ENCODE peak calls at places on chromosomes 11 and 22, in seven cellular contexts. S is sigmoid colon, X is prostate gland, C is tibial nerve, J is ovary, D is GM12891, K is K562. N is an unnamed sample.

GRCh38 chr22:43110444-43110926 is at the start of gene BIK:
- DNase-seq in X (peak), J (peak), D (peak), K (peak), C (no peak), S (no peak), N (no peak)

GRCh38 chr22:19955241-19956128 is 13.9 kb upstream of the TXNRD2 start:
- DNase-seq in C (no peak), J (no peak), X (peak), K (no peak), S (peak), D (no peak), N (no peak)

GRCh38 chr22:19490628-19491230 is 11.0 kb downstream of the CDC45 start:
- DNase-seq in K (no peak), J (no peak), C (no peak), D (no peak), S (no peak), X (no peak), N (no peak)

GRCh38 chr11:32231909-32232493 is 141.1 kb downstream of the RCN1 start:
- DNase-seq in S (no peak), C (no peak), J (no peak), X (no peak), D (peak), K (peak), N (peak)

GRCh38 chr11:12287009-12287373 is 90.4 kb upstream of the PARVA start:
- DNase-seq in C (no peak), S (peak), X (peak), J (peak), D (no peak), K (no peak), N (peak)

GRCh38 chr22:36303115-36303467 is 50.2 kb downstream of the APOL1 start:
- DNase-seq in D (no peak), C (no peak), J (no peak), K (no peak), S (no peak), X (no peak), N (no peak)

GRCh38 chr11:60859616-60860250 is 4.0 kb upstream of the PTGDR2 start:
- DNase-seq in X (no peak), S (peak), J (no peak), C (no peak), D (no peak), K (no peak), N (no peak)

GRCh38 chr11:126109941-126110731 is 47.5 kb upstream of the CDON start:
- DNase-seq in D (no peak), C (no peak), J (no peak), K (no peak), S (no peak), X (no peak), N (peak)

GRCh38 chr11:86798988-86799387 is 1.4 kb upstream of the PRSS23 start:
- DNase-seq in D (no peak), K (no peak), S (no peak), X (no peak), C (no peak), J (no peak), N (no peak)

GRCh38 chr11:36227044-36227443 is 62.2 kb downstream of the COMMD9 start:
- DNase-seq in C (no peak), K (no peak), D (no peak), X (no peak), J (no peak), S (no peak), N (no peak)

GRCh38 chr11:95255523-95256165 is 24.6 kb upstream of the SESN3 start:
- DNase-seq in C (no peak), S (no peak), J (no peak), K (no peak), X (no peak), D (no peak), N (no peak)

GRCh38 chr11:19225123-19225522 is 15.6 kb downstream of the E2F8 start:
- DNase-seq in D (no peak), X (no peak), C (no peak), S (no peak), K (no peak), J (no peak), N (no peak)
- TF ChIP-seq POLR2A in D (no peak), X (no peak), C (no peak), S (no peak), K (no peak), J (no peak), N (no peak)

GRCh38 chr22:31046591-31047226 is 34.4 kb upstream of the SMTN start:
- DNase-seq in K (peak), S (peak), J (peak), C (peak), D (no peak), X (no peak), N (no peak)

GRCh38 chr22:31040542-31041398 is 40.3 kb upstream of the SMTN start:
- DNase-seq in S (peak), K (no peak), J (peak), C (no peak), D (no peak), X (no peak), N (no peak)

GRCh38 chr22:31048570-31048969 is 32.5 kb upstream of the SMTN start:
- DNase-seq in J (no peak), D (no peak), S (peak), K (no peak), X (no peak), C (no peak), N (no peak)

GRCh38 chr22:31045900-31046587 is 35.1 kb upstream of the SMTN start:
- DNase-seq in D (no peak), S (peak), C (no peak), X (no peak), K (peak), J (no peak), N (no peak)

GRCh38 chr22:31044262-31044861 is 36.8 kb upstream of the SMTN start:
- DNase-seq in C (peak), K (no peak), S (peak), X (no peak), D (no peak), J (peak), N (no peak)
- TF ChIP-seq POLR2A in C (no peak), K (no peak), S (no peak), X (no peak), D (no peak), J (no peak), N (no peak)

DNA sequence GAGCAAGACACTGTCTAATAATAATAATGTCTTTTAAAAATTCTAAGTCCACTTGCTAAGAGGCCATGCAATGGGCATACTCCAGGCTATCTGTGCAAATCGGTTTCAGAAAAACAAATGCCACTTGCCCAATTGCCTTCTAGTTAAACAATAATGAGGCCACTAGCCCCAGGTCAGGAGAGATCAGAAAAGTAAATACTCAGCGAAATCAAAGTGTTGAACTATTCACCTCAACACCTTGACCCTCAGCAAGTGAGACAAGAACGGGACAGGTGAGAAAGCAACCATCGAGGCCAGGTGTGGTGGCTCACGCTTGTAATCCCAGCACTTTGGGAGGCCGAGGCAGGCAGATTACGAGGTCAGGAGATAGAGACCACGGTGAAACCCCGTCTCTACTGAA is 72.3 kb upstream of the SYN3 start:
- DNase-seq in S (no peak), C (no peak), D (no peak), K (no peak), X (no peak), J (no peak), N (no peak)
- TF ChIP-seq POLR2A in S (no peak), C (no peak), D (no peak), K (no peak), X (no peak), J (no peak), N (no peak)

GRCh38 chr11:4090258-4090657 is 4.3 kb upstream of the RRM1 start:
- DNase-seq in X (no peak), J (no peak), C (no peak), S (no peak), K (no peak), D (no peak), N (no peak)

GRCh38 chr11:4095509-4096230 is 1.1 kb downstream of the RRM1 start:
- DNase-seq in X (no peak), C (no peak), K (peak), J (no peak), S (no peak), D (no peak), N (peak)

GRCh38 chr11:4093519-4094347 is 866 bp upstream of the RRM1 start:
- DNase-seq in K (no peak), S (no peak), X (no peak), C (no peak), J (no peak), D (no peak), N (no peak)

GRCh38 chr11:4094348-4095291 is at the start of gene RRM1:
- DNase-seq in X (peak), K (peak), D (peak), C (peak), J (peak), S (peak), N (peak)

DNA sequence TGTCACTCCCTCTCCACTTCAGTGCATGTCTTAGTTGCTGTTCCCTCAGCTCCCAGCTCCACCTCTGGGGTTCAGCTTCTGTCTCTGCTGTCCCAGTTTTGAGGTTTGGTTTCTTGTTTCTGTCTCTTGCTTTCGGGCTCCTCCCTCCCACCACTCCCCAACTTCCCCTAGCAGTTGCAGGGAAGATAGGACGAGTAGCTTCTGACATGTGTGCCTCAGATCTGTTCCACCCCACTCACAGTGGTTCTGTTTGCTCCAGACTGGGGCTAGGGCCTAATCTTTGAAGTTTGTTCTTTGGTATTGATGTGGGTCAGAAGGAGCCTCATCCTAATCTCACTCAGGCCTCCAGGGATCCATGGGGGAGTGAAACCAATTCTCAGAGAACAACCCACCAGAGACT is 2.6 kb upstream of the RRM1 start:
- DNase-seq in J (no peak), X (no peak), K (peak), S (no peak), D (no peak), C (no peak), N (no peak)
- TF ChIP-seq POLR2A in J (no peak), X (no peak), K (no peak), S (no peak), D (no peak), C (no peak), N (no peak)

DNA sequence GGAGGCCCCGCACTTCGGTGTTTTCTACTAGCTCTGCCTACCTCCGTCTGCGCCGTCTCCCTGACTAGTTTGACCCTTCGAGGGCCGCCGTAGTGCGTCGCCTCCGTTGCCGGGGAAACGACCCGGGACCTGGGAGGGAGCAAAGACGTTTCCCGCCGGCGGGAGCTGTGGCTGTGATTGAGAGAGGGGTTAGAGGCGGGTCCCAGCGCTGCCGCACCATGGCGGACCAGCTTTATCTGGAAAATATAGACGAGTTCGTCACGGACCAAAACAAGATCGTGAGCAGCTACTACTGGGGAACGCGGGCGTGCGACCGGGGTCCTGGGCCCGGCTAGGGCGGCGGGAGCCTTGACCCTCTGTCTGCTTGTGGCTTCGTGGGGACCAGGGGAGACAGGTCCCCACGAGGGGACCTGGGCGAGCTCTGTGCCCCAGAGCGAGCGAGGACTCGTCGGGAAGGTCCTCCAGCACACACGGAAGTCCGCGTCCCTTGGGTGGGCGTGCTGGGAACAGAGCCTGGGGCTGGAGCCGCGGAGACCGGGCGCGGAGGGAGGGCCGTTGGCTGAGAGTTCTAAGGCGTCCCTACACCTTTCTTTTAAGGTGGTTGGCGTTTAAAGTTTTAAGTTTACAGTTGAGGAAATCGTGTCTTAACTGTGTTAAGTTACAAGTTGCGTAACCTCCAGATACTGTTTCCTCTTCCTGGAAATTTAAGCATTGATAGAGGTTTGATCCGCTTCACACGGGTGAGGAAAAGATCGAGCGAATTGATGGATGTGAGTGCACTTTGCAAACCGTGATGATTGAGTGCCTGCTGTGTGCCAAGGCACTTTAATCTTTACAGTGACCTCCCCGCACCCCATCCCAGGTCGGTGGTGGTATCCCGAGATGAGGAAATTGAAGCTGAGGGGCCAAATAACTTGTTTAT is at the start of gene POLD3:
- DNase-seq in S (peak), K (peak), X (peak), D (peak), C (peak), J (peak), N (peak)
- TF ChIP-seq POLR2A in S (no peak), K (peak), X (peak), D (peak), C (no peak), J (peak), N (peak)

GRCh38 chr11:44979536-44980399 is 29.1 kb upstream of the TP53I11 start:
- DNase-seq in S (peak), C (no peak), K (no peak), J (no peak), D (no peak), X (peak), N (no peak)
- TF ChIP-seq POLR2A in S (no peak), C (no peak), K (no peak), J (no peak), D (no peak), X (no peak), N (no peak)

GRCh38 chr11:65890324-65891179 is at the start of gene CCDC85B:
- DNase-seq in J (peak), C (peak), D (peak), K (peak), X (peak), S (peak), N (peak)
- TF ChIP-seq POLR2A in J (peak), C (peak), D (peak), K (peak), X (peak), S (peak), N (peak)

DNA sequence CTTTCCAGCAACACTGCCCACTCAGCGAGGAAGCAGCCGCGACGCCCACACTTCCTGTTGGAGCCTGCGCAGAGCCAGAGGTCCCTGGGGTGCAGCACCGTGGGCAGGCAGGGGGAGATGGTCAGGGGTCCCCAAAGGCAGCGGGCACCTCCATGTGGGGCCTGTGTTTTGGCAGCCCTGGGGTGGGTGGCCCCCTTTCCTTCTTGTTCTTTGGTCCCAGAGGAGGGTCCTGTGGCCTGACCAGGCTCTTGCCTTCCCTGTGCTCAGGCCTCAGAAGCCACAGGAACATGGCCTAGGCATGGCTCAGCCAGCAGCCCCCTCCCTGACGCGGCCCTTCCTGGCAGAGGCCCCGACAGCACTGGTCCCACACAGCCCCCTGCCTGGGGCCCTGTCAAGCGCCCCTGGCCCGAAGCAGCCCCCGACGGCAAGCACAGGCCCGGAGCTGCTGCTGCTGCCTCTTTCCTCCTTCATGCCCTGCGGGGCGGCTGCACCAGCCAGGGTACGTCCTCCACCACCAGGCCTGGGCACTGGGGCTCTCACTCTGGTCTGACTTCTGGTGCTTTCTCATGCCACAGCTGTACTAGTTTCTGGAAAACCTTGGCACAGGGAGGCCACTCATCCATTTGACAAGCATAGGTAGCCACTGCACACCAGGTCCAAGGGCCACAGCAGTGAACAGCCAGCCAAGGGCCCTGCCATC is 47.1 kb downstream of the PISD start:
- DNase-seq in C (no peak), J (peak), D (no peak), S (peak), X (no peak), K (no peak), N (no peak)
- TF ChIP-seq POLR2A in C (no peak), J (no peak), D (no peak), S (no peak), X (no peak), K (no peak), N (no peak)

GRCh38 chr11:67275606-67276409 is 9.5 kb downstream of the GRK2 start:
- DNase-seq in S (peak), J (no peak), C (no peak), D (no peak), X (no peak), K (no peak), N (no peak)
- TF ChIP-seq POLR2A in S (no peak), J (no peak), C (no peak), D (peak), X (no peak), K (no peak), N (no peak)

DNA sequence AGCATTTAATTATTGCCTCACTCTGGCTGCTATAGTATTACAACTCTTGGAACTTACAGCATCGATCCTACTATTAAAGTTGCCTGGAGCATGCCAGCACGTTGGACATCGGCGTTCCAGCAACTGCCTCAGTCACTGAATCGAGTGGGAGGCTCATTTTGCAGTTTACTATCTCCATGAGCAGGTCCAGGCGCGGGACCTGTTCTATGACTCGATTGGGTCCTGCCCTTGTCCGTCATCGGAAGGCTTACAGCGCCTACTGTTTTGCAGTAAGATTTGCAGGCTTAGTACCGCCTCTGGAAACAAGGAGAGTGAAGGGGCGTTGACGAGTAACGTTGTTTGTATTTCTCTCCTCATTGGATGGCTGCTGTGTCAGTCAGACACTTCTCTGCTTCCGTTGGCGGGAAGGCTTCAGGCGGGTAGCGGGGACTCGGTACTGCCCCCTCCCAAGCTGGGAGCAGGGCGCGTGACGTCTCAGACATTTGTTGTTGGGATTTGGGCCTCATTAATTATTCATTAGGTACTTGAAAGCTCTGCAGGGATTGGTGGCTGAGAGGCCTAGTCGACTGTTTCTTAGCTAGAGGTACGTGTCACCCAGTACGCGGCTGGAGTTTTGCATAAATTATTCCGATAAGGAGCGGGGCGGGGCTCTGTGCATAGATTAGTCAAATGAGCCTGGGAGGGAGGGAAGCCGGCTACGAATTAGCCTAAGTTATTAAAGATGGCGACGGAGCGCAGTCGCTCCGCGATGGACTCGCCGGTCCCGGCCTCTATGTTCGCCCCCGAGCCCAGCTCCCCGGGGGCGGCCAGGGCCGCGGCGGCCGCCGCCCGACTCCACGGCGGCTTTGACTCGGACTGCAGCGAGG is at the start of gene GTPBP1:
- DNase-seq in J (peak), K (peak), X (peak), S (peak), D (peak), C (peak), N (peak)
- TF ChIP-seq POLR2A in J (peak), K (peak), X (peak), S (peak), D (peak), C (peak), N (peak)

N was measured in H54.